ENCODE peak calls at places on chromosomes 2 and 18, in four cellular contexts. I is H1, D is HCT116, O is SK-N-SH. W is an unnamed sample.

GRCh38 chr2:132977812-132978529 is 308.0 kb upstream of the LYPD1 start:
- DNase-seq in I (no peak), D (no peak), O (no peak), W (no peak)

GRCh38 chr2:203030545-203030944 is 15.9 kb downstream of the NBEAL1 start:
- DNase-seq in I (no peak), D (no peak), O (no peak), W (no peak)

GRCh38 chr18:32093106-32093511 is 1.4 kb downstream of the RNF138 start:
- DNase-seq in I (peak; percentile 68), D (no peak), O (no peak), W (peak; percentile 58)

GRCh38 chr2:27809761-27810241 is 38.3 kb downstream of the MRPL33 start:
- DNase-seq in I (no peak), D (no peak), O (no peak), W (no peak)

GRCh38 chr2:176652300-176653182 is 383.3 kb downstream of the MTX2 start:
- DNase-seq in I (no peak), D (peak; percentile 39), O (peak; percentile 42), W (peak; percentile 68)

GRCh38 chr2:30239308-30240161 is 8.2 kb downstream of the LBH start:
- DNase-seq in I (peak; percentile 88), D (peak; percentile 55), O (peak; percentile 86), W (peak; percentile 69)

GRCh38 chr2:236399409-236399808 is 135.2 kb upstream of the ASB18 start:
- DNase-seq in I (no peak), D (no peak), O (no peak), W (no peak)

GRCh38 chr2:225100856-225101294 is 58.6 kb upstream of the DOCK10 start:
- DNase-seq in I (no peak), D (peak; percentile 48), O (no peak), W (peak; percentile 7)

GRCh38 chr2:182381225-182381624 is 45.6 kb downstream of the PDE1A start:
- DNase-seq in I (no peak), D (no peak), O (no peak), W (no peak)

GRCh38 chr2:216792222-216793001 is 67.5 kb downstream of the TNP1 start:
- DNase-seq in I (no peak), D (no peak), O (peak; percentile 69), W (peak; percentile 16)

GRCh38 chr2:216787851-216788250 is 72.0 kb downstream of the TNP1 start:
- DNase-seq in I (no peak), D (no peak), O (no peak), W (no peak)

GRCh38 chr2:216791303-216791702 is 68.6 kb downstream of the TNP1 start:
- DNase-seq in I (no peak), D (no peak), O (no peak), W (no peak)

GRCh38 chr2:216786676-216787075 is 73.2 kb downstream of the TNP1 start:
- DNase-seq in I (no peak), D (no peak), O (no peak), W (no peak)

DNA sequence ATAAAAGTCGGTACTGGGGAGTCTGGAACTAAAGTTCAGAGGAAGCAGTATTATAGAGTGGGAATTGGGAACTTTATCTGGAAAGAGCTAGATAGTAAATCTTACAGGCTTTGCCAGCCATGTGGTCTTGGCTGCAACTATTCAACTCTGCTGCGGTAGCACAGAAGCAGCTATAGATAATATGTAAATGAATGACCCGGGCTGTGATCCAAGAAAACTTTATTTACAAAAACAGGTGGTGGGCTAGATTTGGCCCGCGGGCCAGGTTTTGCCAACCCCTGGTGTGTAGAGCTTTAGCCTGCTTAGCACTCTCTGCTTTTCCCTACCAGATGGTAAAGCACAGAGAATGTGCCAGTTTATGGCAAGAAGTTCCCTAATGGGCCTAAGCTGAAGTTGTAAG is 70.8 kb downstream of the TNP1 start:
- DNase-seq in I (no peak), D (no peak), O (no peak), W (no peak)
- TF ChIP-seq JUND in I (no peak), D (no peak), O (no peak), W (no peak)

DNA sequence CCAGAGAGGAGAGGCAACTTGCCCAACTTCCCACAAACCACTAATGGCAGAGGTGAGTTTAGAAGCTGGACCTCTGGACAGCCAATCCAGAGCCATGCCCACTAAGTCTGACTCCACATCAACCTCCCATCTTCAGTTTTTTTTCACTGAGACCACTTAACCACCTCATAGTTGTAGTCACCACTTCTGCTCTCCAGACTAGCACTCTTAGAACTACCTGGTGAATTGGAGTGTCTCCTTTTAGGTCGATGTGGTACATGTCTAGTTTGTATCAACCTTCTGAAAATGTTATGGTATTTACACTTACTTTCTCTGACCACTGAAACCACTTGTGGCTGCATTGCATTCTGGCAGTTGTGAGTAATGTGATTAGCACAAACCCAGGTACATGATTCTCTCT is 743.6 kb upstream of the FANCL start:
- DNase-seq in I (no peak), D (no peak), O (no peak), W (no peak)
- TF ChIP-seq JUND in I (no peak), D (no peak), O (no peak), W (no peak)

DNA sequence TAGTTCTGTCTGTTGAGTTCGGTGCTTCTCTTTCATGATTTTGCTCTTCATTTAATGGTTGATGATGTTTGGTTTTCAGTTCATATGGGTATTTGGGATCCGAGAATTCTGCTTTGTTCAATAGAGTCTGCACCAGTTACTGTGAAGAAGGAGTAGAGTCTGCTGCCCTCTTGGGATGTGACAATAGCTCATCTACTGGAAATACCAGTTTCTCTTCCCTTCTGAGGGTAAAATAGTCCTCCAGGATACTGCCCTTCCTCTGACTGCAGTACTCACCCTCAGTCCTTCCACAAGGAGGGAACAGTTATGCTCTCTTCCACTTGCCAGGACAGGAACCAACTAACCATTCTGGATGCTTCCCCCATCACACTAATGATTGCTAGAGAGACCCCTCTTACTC is 12.5 kb upstream of the TNFAIP6 start:
- DNase-seq in I (no peak), D (no peak), O (no peak), W (no peak)
- TF ChIP-seq JUND in I (no peak), D (no peak), O (no peak), W (no peak)

GRCh38 chr18:48826806-48827205 is 124.0 kb downstream of the SMAD7 start:
- DNase-seq in I (no peak), D (no peak), O (no peak), W (no peak)

GRCh38 chr18:48829443-48830149 is 121.2 kb downstream of the SMAD7 start:
- DNase-seq in I (peak; percentile 71), D (no peak), O (no peak), W (no peak)

GRCh38 chr18:48827321-48828200 is 123.2 kb downstream of the SMAD7 start:
- DNase-seq in I (peak; percentile 62), D (no peak), O (peak; percentile 73), W (peak; percentile 18)

GRCh38 chr18:48828201-48828580 is 122.6 kb downstream of the SMAD7 start:
- DNase-seq in I (no peak), D (no peak), O (no peak), W (no peak)

GRCh38 chr18:48828713-48829442 is 121.9 kb downstream of the SMAD7 start:
- DNase-seq in I (peak; percentile 54), D (no peak), O (peak; percentile 70), W (no peak)
- TF ChIP-seq JUND in I (no peak), D (no peak), O (no peak), W (no peak)